ENCODE peak calls at places on chromosome 5, in four cellular contexts. P, E, M and W are unnamed samples.
A peak's percentile ranks its signal among the peaks of the same experiment; 100 is the strongest.

GRCh38 chr5:122099060-122099790 is 21.2 kb upstream of the LOX start:
- DNase-seq in M (no peak), P (peak; percentile 67), E (no peak), W (peak; percentile 56)

GRCh38 chr5:58810086-58810485 is 227.2 kb downstream of the RAB3C start:
- DNase-seq in E (no peak), P (no peak), M (peak; percentile 3), W (no peak)

GRCh38 chr5:180820788-180821321 is 18.2 kb upstream of the MGAT1 start:
- DNase-seq in E (no peak), M (no peak), P (no peak), W (no peak)

GRCh38 chr5:141910271-141910673 is 13.4 kb upstream of the DELE1 start:
- DNase-seq in P (no peak), M (no peak), E (no peak), W (no peak)

GRCh38 chr5:71862661-71863060 is 143.6 kb downstream of the CARTPT start:
- DNase-seq in E (no peak), P (no peak), M (no peak), W (no peak)

GRCh38 chr5:119269061-119269579 is 86.7 kb upstream of the TNFAIP8 start:
- DNase-seq in P (peak; percentile 17), E (peak; percentile 39), M (peak; percentile 58), W (no peak)

GRCh38 chr5:142846402-142846801 is 76.2 kb downstream of the ARHGAP26 start:
- DNase-seq in P (no peak), M (no peak), E (no peak), W (no peak)

GRCh38 chr5:127967323-127967982 is 116.1 kb upstream of the SLC12A2 start:
- DNase-seq in P (no peak), E (no peak), M (no peak), W (no peak)

GRCh38 chr5:147918101-147918500 is 11.8 kb upstream of the C5orf46 start:
- DNase-seq in E (no peak), M (no peak), P (no peak), W (no peak)

GRCh38 chr5:159449925-159450324 is 119.6 kb upstream of the IL12B start:
- DNase-seq in M (no peak), E (no peak), P (no peak), W (no peak)

GRCh38 chr5:27316283-27316675 is 277.9 kb upstream of the CDH9 start:
- DNase-seq in M (no peak), P (peak; percentile 67), E (no peak), W (peak; percentile 49)
- H3K4me3 ChIP-seq in M (no peak overlapping the region), P (no peak overlapping the region), E (no peak overlapping the region), W (no peak overlapping the region)

GRCh38 chr5:177365845-177366527 is 8.3 kb downstream of the RGS14 start:
- DNase-seq in P (no peak), E (no peak), M (no peak), W (no peak)
- H3K4me3 ChIP-seq in P (no peak overlapping the region), E (peak overlapping the region; percentile 45), M (peak overlapping the region; percentile 50), W (no peak overlapping the region)

GRCh38 chr5:25568294-25568693 is 923.5 kb upstream of the CDH10 start:
- DNase-seq in M (no peak), P (no peak), E (no peak), W (no peak)
- H3K4me3 ChIP-seq in M (no peak overlapping the region), P (no peak overlapping the region), E (no peak overlapping the region), W (no peak overlapping the region)

GRCh38 chr5:2753452-2754409 is 2.3 kb upstream of the IRX2 start:
- DNase-seq in P (no peak), M (peak; percentile 59), E (no peak), W (no peak)

GRCh38 chr5:2750758-2751464 is 566 bp downstream of the IRX2 start:
- DNase-seq in P (no peak), E (no peak), M (peak; percentile 78), W (no peak)

GRCh38 chr5:2751592-2752021 is at the start of gene IRX2:
- DNase-seq in E (peak; percentile 93), M (peak; percentile 98), P (peak; percentile 77), W (peak; percentile 55)

GRCh38 chr5:2752875-2753435 is 1.5 kb upstream of the IRX2 start:
- DNase-seq in P (no peak), E (peak; percentile 46), M (peak; percentile 64), W (no peak)

DNA sequence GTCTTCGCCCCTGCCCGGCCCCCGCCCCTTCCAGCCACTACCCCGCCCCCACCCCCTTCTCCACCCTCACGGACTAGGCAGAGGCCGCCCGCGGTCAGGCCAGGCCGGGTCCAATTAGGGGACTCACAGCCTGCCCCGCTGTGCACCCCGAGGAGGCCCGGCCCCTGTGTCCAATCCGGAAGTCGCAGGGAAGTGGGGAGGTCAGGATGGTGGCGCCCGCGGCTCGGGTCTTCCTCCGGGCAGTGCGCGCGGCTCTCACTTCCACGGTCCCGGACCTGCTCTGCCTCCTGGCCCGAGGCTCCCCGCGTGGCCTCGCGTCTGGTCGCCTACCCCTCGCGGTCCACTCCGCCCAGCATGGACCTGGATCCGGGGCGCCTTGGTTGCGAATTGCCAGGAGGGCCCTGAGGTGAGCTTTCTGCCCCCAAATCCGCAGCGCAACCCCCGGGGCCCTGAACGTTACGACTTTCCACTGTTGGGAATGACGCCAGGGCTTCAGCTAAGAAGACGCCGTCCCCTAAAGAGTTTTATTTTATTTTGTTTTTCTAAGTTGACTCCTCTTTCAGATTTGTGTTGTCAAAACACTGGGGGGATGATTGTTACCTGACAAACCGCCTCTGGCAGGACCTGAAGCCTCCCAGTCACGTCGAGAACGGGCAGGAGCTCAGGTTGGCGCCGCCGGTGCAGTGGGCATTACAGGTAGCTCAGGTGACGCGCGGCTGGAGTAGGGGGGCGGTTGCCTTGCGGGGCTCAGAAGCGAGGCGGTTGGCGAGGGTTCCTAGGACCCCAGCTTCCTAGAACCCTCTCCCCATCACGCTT is 790 bp upstream of the IRX2 start:
- DNase-seq in E (peak; percentile 60), P (no peak), M (peak; percentile 54), W (no peak)
- H3K4me3 ChIP-seq in E (peak overlapping the region; percentile 42), P (peak overlapping the region; percentile 54), M (peak overlapping the region; percentile 68), W (peak overlapping the region; percentile 37)

GRCh38 chr5:154610321-154611154 is 132.5 kb upstream of the HAND1 start:
- DNase-seq in M (peak; percentile 92), P (peak; percentile 81), E (peak; percentile 80), W (peak; percentile 11)
- H3K4me3 ChIP-seq in M (peak overlapping the region; percentile 48), P (peak overlapping the region; percentile 35), E (peak overlapping the region; percentile 24), W (peak overlapping the region; percentile 38)

GRCh38 chr5:31531888-31532710 is at the start of the genes C5orf22 and DROSHA:
- DNase-seq in P (peak; percentile 96), M (peak; percentile 98), E (peak; percentile 95), W (peak; percentile 90)

GRCh38 chr5:31534527-31535046 is 2.5 kb downstream of the C5orf22 start:
- DNase-seq in P (no peak), M (no peak), E (no peak), W (no peak)

GRCh38 chr5:31531543-31531887 is 378 bp downstream of the DROSHA start:
- DNase-seq in M (peak; percentile 39), P (peak; percentile 18), E (peak; percentile 30), W (no peak)

DNA sequence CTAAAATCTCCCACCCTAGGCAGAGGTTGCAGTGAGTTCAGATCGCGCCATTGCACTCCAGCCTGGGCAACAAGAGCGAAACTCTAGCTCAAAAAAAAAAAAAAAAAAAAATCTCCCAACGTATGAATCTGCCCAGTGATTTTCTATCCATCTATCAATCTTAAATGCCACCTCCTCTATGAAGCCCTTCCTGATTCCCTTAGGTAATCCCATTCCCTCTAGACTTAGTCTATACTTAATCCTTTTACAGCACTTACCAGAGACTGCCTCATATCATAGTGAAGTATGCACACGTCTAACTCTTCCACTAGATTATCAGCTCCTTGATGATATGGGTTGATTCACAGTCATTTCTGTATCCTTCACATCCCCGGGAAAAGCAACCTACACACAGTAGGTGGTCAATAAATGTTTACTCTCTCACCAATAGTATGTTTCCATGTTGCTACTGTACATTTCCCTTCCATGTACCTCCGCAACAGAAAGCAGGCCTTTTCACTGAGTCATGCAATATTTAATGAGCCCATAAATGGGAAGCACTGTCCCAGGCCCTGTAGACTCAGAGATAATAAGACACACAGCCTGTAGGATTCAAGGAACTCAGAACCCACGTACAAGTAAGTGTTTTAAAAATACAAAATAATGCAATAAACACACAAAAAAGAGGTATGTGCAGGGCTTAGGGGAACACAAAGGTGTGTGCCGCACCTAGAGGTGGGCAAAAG is 1.2 kb downstream of the DROSHA start:
- DNase-seq in M (no peak), E (no peak), P (no peak), W (no peak)
- H3K4me3 ChIP-seq in M (peak overlapping the region; percentile 85), E (peak overlapping the region; percentile 79), P (peak overlapping the region; percentile 95), W (peak overlapping the region; percentile 93)